ENCODE peak calls at places on chromosome 2, in four cellular contexts. One of them, this sample, is unnamed.
A peak's percentile ranks its signal among the peaks of the same experiment; 100 is the strongest.

GRCh38 chr2:16726147-16726546 is 60.5 kb upstream of the CYRIA start:
- DNase-seq in neural progenitor cell: no peak
- DNase-seq in AG04450: no peak
- DNase-seq in H9: no peak
- DNase-seq in this sample: no peak

GRCh38 chr2:187504312-187504921 is 49.8 kb downstream of the TFPI start:
- DNase-seq in neural progenitor cell: no peak
- DNase-seq in AG04450: no peak
- DNase-seq in H9: no peak
- DNase-seq in this sample: no peak

GRCh38 chr2:225326969-225327368 is 72.5 kb upstream of the NYAP2 start:
- DNase-seq in neural progenitor cell: peak; percentile 7
- DNase-seq in AG04450: no peak
- DNase-seq in H9: peak; percentile 28
- DNase-seq in this sample: no peak

GRCh38 chr2:170883683-170884082 is 45.4 kb upstream of the GORASP2 start:
- DNase-seq in neural progenitor cell: no peak
- DNase-seq in AG04450: no peak
- DNase-seq in H9: no peak
- DNase-seq in this sample: no peak

GRCh38 chr2:29113891-29114321 is 1.3 kb upstream of the CLIP4 start:
- DNase-seq in neural progenitor cell: no peak
- DNase-seq in AG04450: no peak
- DNase-seq in H9: no peak
- DNase-seq in this sample: peak; percentile 81

GRCh38 chr2:217801115-217801531 is 201.7 kb downstream of the TNS1 start:
- DNase-seq in neural progenitor cell: peak; percentile 47
- DNase-seq in AG04450: no peak
- DNase-seq in H9: no peak
- DNase-seq in this sample: peak; percentile 58

GRCh38 chr2:85131116-85131515 is 2.1 kb upstream of the TCF7L1 start:
- DNase-seq in neural progenitor cell: peak; percentile 59
- DNase-seq in AG04450: no peak
- DNase-seq in H9: peak; percentile 48
- DNase-seq in this sample: no peak

GRCh38 chr2:234702731-234703225 is 205.9 kb upstream of the ARL4C start:
- DNase-seq in neural progenitor cell: no peak
- DNase-seq in AG04450: no peak
- DNase-seq in H9: no peak
- DNase-seq in this sample: peak; percentile 42

DNA sequence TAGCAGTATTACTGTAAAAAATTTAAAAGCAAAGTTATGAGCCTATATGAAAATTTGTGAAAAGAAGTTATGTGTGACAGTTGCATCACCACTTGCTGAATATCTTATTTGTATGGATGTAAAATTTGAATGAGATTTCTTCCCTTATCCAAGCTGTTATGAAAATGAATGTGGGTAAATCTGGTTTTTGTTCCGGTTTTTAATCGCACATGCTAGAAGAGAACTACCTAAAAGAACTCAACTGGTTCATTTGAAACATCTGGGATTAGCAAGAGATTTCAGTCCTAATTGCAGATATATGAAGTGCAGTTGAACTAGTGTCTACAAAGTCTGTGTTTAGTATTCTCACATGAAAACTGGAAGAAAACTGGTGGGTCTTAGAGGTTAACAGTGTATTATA is 467.1 kb upstream of the SPHKAP start:
- DNase-seq in neural progenitor cell: no peak
- DNase-seq in AG04450: no peak
- DNase-seq in H9: no peak
- DNase-seq in this sample: no peak
- TF ChIP-seq CTCF in neural progenitor cell: no peak
- TF ChIP-seq CTCF in AG04450: no peak
- TF ChIP-seq CTCF in H9: no peak
- TF ChIP-seq CTCF in this sample: no peak

GRCh38 chr2:238567067-238567855 is 140.5 kb downstream of the ASB1 start:
- DNase-seq in neural progenitor cell: no peak
- DNase-seq in AG04450: no peak
- DNase-seq in H9: no peak
- DNase-seq in this sample: no peak
- H3K27me3 ChIP-seq in neural progenitor cell: no peaks in the 10 kb centered on the region
- H3K27me3 ChIP-seq in AG04450: peaks cover 17% of the 10 kb centered on the region
- H3K27me3 ChIP-seq in H9: no peaks in the 10 kb centered on the region
- H3K27me3 ChIP-seq in this sample: no peaks in the 10 kb centered on the region

GRCh38 chr2:71746946-71747501 is 293.7 kb downstream of the DYSF start:
- DNase-seq in neural progenitor cell: no peak
- DNase-seq in AG04450: no peak
- DNase-seq in H9: no peak
- DNase-seq in this sample: peak; percentile 74
- TF ChIP-seq CTCF in neural progenitor cell: no peak
- TF ChIP-seq CTCF in AG04450: no peak
- TF ChIP-seq CTCF in H9: no peak
- TF ChIP-seq CTCF in this sample: no peak

GRCh38 chr2:20668871-20669475 is 2.0 kb downstream of the GDF7 start:
- DNase-seq in neural progenitor cell: peak; percentile 26
- DNase-seq in AG04450: no peak
- DNase-seq in H9: no peak
- DNase-seq in this sample: no peak

GRCh38 chr2:20669609-20670314 is 2.8 kb downstream of the GDF7 start:
- DNase-seq in neural progenitor cell: peak; percentile 41
- DNase-seq in AG04450: no peak
- DNase-seq in H9: peak; percentile 58
- DNase-seq in this sample: no peak

GRCh38 chr2:20667531-20668401 is 822 bp downstream of the GDF7 start:
- DNase-seq in neural progenitor cell: peak; percentile 53
- DNase-seq in AG04450: no peak
- DNase-seq in H9: no peak
- DNase-seq in this sample: no peak

GRCh38 chr2:20667151-20667530 is 197 bp downstream of the GDF7 start:
- DNase-seq in neural progenitor cell: peak; percentile 71
- DNase-seq in AG04450: no peak
- DNase-seq in H9: no peak
- DNase-seq in this sample: no peak

DNA sequence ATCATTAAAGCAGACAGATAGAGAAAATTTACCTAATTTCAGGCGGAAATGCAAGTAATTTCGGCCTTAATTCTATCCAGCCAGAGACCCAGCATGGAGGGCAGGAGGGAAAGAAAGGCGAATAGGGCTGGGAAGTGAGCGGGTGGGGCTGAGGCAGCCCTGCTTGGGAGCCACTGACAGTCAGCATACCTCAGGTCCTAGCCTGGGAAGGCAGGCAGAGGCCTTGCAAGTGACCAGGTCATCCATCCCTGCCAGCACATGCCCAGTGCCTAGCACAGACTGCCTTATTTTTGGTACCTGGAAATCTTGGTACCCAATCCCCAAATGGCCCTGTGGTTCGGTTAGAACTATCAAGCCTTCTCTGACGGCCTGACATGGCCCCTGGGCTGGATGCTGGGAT is 1.5 kb downstream of the GDF7 start:
- DNase-seq in neural progenitor cell: no peak
- DNase-seq in AG04450: no peak
- DNase-seq in H9: no peak
- DNase-seq in this sample: no peak
- H3K27me3 ChIP-seq in neural progenitor cell: peaks cover 100% of the 10 kb centered on the region
- H3K27me3 ChIP-seq in AG04450: peaks cover 89% of the 10 kb centered on the region
- H3K27me3 ChIP-seq in H9: peaks cover 88% of the 10 kb centered on the region
- H3K27me3 ChIP-seq in this sample: peaks cover 18% of the 10 kb centered on the region

DNA sequence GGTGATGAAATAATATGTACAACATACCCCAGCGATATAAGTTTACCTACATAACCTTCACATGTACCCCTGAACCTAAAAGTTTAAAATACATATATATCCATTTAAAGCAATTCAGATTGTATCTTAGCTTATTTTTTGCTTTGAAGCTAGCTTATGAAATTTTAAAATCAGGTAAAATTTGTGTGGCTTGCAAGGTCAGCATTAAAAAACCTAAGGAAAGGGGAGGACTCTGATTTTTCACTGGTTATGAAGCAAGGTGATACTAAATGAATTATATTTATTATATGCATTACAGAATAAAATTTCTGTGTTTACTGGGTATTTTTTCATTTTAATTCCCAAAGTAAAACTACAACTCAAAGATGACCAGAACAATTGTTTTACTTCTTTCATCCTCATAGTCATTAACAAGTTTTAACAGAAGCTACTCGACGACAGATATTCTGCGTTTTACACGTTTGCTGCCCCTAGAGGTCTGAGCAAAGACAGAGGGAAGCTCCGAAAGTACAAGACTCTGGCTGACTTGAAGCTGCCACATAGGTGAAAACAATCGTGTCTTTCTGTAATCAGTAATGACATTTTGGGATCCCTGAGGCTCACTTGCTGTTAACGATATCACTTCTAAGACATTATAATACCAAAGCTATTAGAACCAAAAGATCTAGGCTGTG is 17.1 kb downstream of the PKP4 start:
- DNase-seq in neural progenitor cell: peak; percentile 38
- DNase-seq in AG04450: no peak
- DNase-seq in H9: no peak
- DNase-seq in this sample: no peak
- TF ChIP-seq CTCF in neural progenitor cell: peak; percentile 58
- TF ChIP-seq CTCF in AG04450: no peak
- TF ChIP-seq CTCF in H9: peak; percentile 64
- TF ChIP-seq CTCF in this sample: no peak

GRCh38 chr2:46591562-46591961 is 112.2 kb downstream of the TMEM247 start:
- DNase-seq in neural progenitor cell: no peak
- DNase-seq in AG04450: no peak
- DNase-seq in H9: no peak
- DNase-seq in this sample: no peak
- H3K27me3 ChIP-seq in neural progenitor cell: no peaks in the 10 kb centered on the region
- H3K27me3 ChIP-seq in AG04450: no peaks in the 10 kb centered on the region
- H3K27me3 ChIP-seq in H9: no peaks in the 10 kb centered on the region
- H3K27me3 ChIP-seq in this sample: no peaks in the 10 kb centered on the region

This sample was measured in right atrium auricular region.